ENCODE peak calls at places on chromosomes 7 and 10, in five cellular contexts. One of them, this sample, is unnamed.

GRCh38 chr7:102097601-102098161 is 189.0 kb upstream of the SH2B2 start:
- DNase-seq in esophagus squamous epithelium: no peak
- DNase-seq in vagina: no peak
- DNase-seq in HepG2: no peak
- DNase-seq in ovary: no peak
- DNase-seq in this sample: no peak

GRCh38 chr7:17638727-17639126 is 301.6 kb downstream of the SNX13 start:
- DNase-seq in esophagus squamous epithelium: no peak
- DNase-seq in vagina: no peak
- DNase-seq in HepG2: no peak
- DNase-seq in ovary: no peak
- DNase-seq in this sample: no peak

GRCh38 chr10:124267911-124268549 is 150.7 kb downstream of the OAT start:
- DNase-seq in esophagus squamous epithelium: no peak
- DNase-seq in vagina: no peak
- DNase-seq in HepG2: no peak
- DNase-seq in ovary: no peak
- DNase-seq in this sample: no peak

GRCh38 chr10:117130346-117130745 is 7.7 kb downstream of the VAX1 start:
- DNase-seq in esophagus squamous epithelium: no peak
- DNase-seq in vagina: peak; percentile 70
- DNase-seq in HepG2: no peak
- DNase-seq in ovary: no peak
- DNase-seq in this sample: no peak

GRCh38 chr7:111958889-111959288 is 247.3 kb downstream of the DOCK4 start:
- DNase-seq in esophagus squamous epithelium: no peak
- DNase-seq in vagina: no peak
- DNase-seq in HepG2: no peak
- DNase-seq in ovary: no peak
- DNase-seq in this sample: no peak

GRCh38 chr10:91036807-91037405 is 116.0 kb upstream of the ANKRD1 start:
- DNase-seq in esophagus squamous epithelium: no peak
- DNase-seq in vagina: no peak
- DNase-seq in HepG2: no peak
- DNase-seq in ovary: no peak
- DNase-seq in this sample: no peak

GRCh38 chr10:13528875-13529713 is at the start of gene BEND7:
- DNase-seq in esophagus squamous epithelium: no peak
- DNase-seq in vagina: no peak
- DNase-seq in HepG2: no peak
- DNase-seq in ovary: peak; percentile 64
- DNase-seq in this sample: peak; percentile 27

GRCh38 chr7:98995523-98996161 is 117.3 kb downstream of the TRRAP start:
- DNase-seq in esophagus squamous epithelium: no peak
- DNase-seq in vagina: no peak
- DNase-seq in HepG2: no peak
- DNase-seq in ovary: no peak
- DNase-seq in this sample: no peak

GRCh38 chr10:34231441-34232180 is 583.5 kb downstream of the PARD3 start:
- DNase-seq in esophagus squamous epithelium: no peak
- DNase-seq in vagina: no peak
- DNase-seq in HepG2: peak; percentile 90
- DNase-seq in ovary: no peak
- DNase-seq in this sample: no peak

GRCh38 chr10:58266003-58266825 is 1.5 kb downstream of the IPMK start:
- DNase-seq in esophagus squamous epithelium: no peak
- DNase-seq in vagina: no peak
- DNase-seq in HepG2: peak; percentile 53
- DNase-seq in ovary: no peak
- DNase-seq in this sample: peak; percentile 21

GRCh38 chr7:128053023-128053422 is 21.8 kb upstream of the LRRC4 start:
- DNase-seq in esophagus squamous epithelium: no peak
- DNase-seq in vagina: no peak
- DNase-seq in HepG2: no peak
- DNase-seq in ovary: no peak
- DNase-seq in this sample: no peak

GRCh38 chr7:95470452-95470851 is 15.3 kb upstream of the ASB4 start:
- DNase-seq in esophagus squamous epithelium: no peak
- DNase-seq in vagina: no peak
- DNase-seq in HepG2: peak; percentile 82
- DNase-seq in ovary: peak; percentile 23
- DNase-seq in this sample: no peak

GRCh38 chr10:50326757-50327701 is 75.7 kb upstream of the ASAH2 start:
- DNase-seq in esophagus squamous epithelium: no peak
- DNase-seq in vagina: no peak
- DNase-seq in HepG2: no peak
- DNase-seq in ovary: no peak
- DNase-seq in this sample: peak; percentile 32

GRCh38 chr7:594920-595620 is 75.4 kb upstream of the PDGFA start:
- DNase-seq in esophagus squamous epithelium: no peak
- DNase-seq in vagina: no peak
- DNase-seq in HepG2: no peak
- DNase-seq in ovary: no peak
- DNase-seq in this sample: no peak

GRCh38 chr10:59536151-59536550 is 173.5 kb downstream of the SLC16A9 start:
- DNase-seq in esophagus squamous epithelium: no peak
- DNase-seq in vagina: no peak
- DNase-seq in HepG2: no peak
- DNase-seq in ovary: no peak
- DNase-seq in this sample: peak; percentile 31

GRCh38 chr7:30366606-30367005 is 82.2 kb downstream of the ZNRF2 start:
- DNase-seq in esophagus squamous epithelium: no peak
- DNase-seq in vagina: no peak
- DNase-seq in HepG2: no peak
- DNase-seq in ovary: no peak
- DNase-seq in this sample: no peak

GRCh38 chr7:95723583-95724180 is 48.7 kb upstream of the DYNC1I1 start:
- DNase-seq in esophagus squamous epithelium: no peak
- DNase-seq in vagina: no peak
- DNase-seq in HepG2: peak; percentile 53
- DNase-seq in ovary: peak; percentile 41
- DNase-seq in this sample: peak; percentile 65

GRCh38 chr10:118698421-118698820 is 56.3 kb downstream of the CACUL1 start:
- DNase-seq in esophagus squamous epithelium: no peak
- DNase-seq in vagina: no peak
- DNase-seq in HepG2: peak; percentile 10
- DNase-seq in ovary: no peak
- DNase-seq in this sample: no peak

GRCh38 chr7:105773030-105773460 is 103.4 kb downstream of the ATXN7L1 start:
- DNase-seq in esophagus squamous epithelium: no peak
- DNase-seq in vagina: no peak
- DNase-seq in HepG2: no peak
- DNase-seq in ovary: no peak
- DNase-seq in this sample: no peak

GRCh38 chr10:13231808-13232207 is 2.4 kb downstream of the UCMA start:
- DNase-seq in esophagus squamous epithelium: no peak
- DNase-seq in vagina: no peak
- DNase-seq in HepG2: no peak
- DNase-seq in ovary: no peak
- DNase-seq in this sample: no peak

GRCh38 chr7:29217112-29217511 is 22.5 kb downstream of the CHN2 start:
- DNase-seq in esophagus squamous epithelium: no peak
- DNase-seq in vagina: no peak
- DNase-seq in HepG2: no peak
- DNase-seq in ovary: no peak
- DNase-seq in this sample: no peak

GRCh38 chr10:75899816-75900357 is 468.5 kb downstream of the LRMDA start:
- DNase-seq in esophagus squamous epithelium: no peak
- DNase-seq in vagina: no peak
- DNase-seq in HepG2: peak; percentile 45
- DNase-seq in ovary: no peak
- DNase-seq in this sample: no peak

GRCh38 chr10:23262928-23263327 is 70.8 kb downstream of the PTF1A start:
- DNase-seq in esophagus squamous epithelium: no peak
- DNase-seq in vagina: no peak
- DNase-seq in HepG2: no peak
- DNase-seq in ovary: no peak
- DNase-seq in this sample: no peak

GRCh38 chr10:121414366-121414765 is 183.9 kb downstream of the FGFR2 start:
- DNase-seq in esophagus squamous epithelium: no peak
- DNase-seq in vagina: no peak
- DNase-seq in HepG2: no peak
- DNase-seq in ovary: no peak
- DNase-seq in this sample: no peak

GRCh38 chr10:126082067-126082466 is 185.7 kb downstream of the FANK1 start:
- DNase-seq in esophagus squamous epithelium: no peak
- DNase-seq in vagina: no peak
- DNase-seq in HepG2: no peak
- DNase-seq in ovary: no peak
- DNase-seq in this sample: no peak

GRCh38 chr10:69213601-69214311 is 6.4 kb upstream of the HKDC1 start:
- DNase-seq in esophagus squamous epithelium: no peak
- DNase-seq in vagina: no peak
- DNase-seq in HepG2: peak; percentile 36
- DNase-seq in ovary: no peak
- DNase-seq in this sample: no peak

GRCh38 chr10:5643356-5643755 is 23.0 kb downstream of the ASB13 start:
- DNase-seq in esophagus squamous epithelium: no peak
- DNase-seq in vagina: no peak
- DNase-seq in HepG2: no peak
- DNase-seq in ovary: no peak
- DNase-seq in this sample: no peak

GRCh38 chr7:96657347-96658010 is 52.2 kb downstream of the SEM1 start:
- DNase-seq in esophagus squamous epithelium: no peak
- DNase-seq in vagina: no peak
- DNase-seq in HepG2: no peak
- DNase-seq in ovary: no peak
- DNase-seq in this sample: no peak

GRCh38 chr10:27285093-27285492 is 44.5 kb upstream of the ACBD5 start:
- DNase-seq in esophagus squamous epithelium: no peak
- DNase-seq in vagina: no peak
- DNase-seq in HepG2: peak; percentile 6
- DNase-seq in ovary: no peak
- DNase-seq in this sample: no peak

GRCh38 chr7:96014617-96015016 is 242.3 kb downstream of the DYNC1I1 start:
- DNase-seq in esophagus squamous epithelium: no peak
- DNase-seq in vagina: no peak
- DNase-seq in HepG2: no peak
- DNase-seq in ovary: no peak
- DNase-seq in this sample: no peak

GRCh38 chr10:115654961-115655360 is 561.8 kb downstream of the ATRNL1 start:
- DNase-seq in esophagus squamous epithelium: no peak
- DNase-seq in vagina: no peak
- DNase-seq in HepG2: no peak
- DNase-seq in ovary: no peak
- DNase-seq in this sample: no peak

GRCh38 chr7:74061840-74062539 is 21.6 kb upstream of the LIMK1 start:
- DNase-seq in esophagus squamous epithelium: peak; percentile 36
- DNase-seq in vagina: no peak
- DNase-seq in HepG2: peak; percentile 78
- DNase-seq in ovary: peak; percentile 90
- DNase-seq in this sample: peak; percentile 89
- H3K4me3 ChIP-seq in esophagus squamous epithelium: no peak overlapping the region
- H3K4me3 ChIP-seq in vagina: no peak overlapping the region
- H3K4me3 ChIP-seq in HepG2: peak overlapping the region; percentile 57
- H3K4me3 ChIP-seq in ovary: no peak overlapping the region
- H3K4me3 ChIP-seq in this sample: peak overlapping the region; percentile 11

GRCh38 chr7:151782598-151783448 is 94.1 kb downstream of the PRKAG2 start:
- DNase-seq in esophagus squamous epithelium: peak; percentile 24
- DNase-seq in vagina: no peak
- DNase-seq in HepG2: peak; percentile 43
- DNase-seq in ovary: peak; percentile 74
- DNase-seq in this sample: peak; percentile 61
- H3K27ac ChIP-seq in esophagus squamous epithelium: peak overlapping the region; percentile 42
- H3K27ac ChIP-seq in vagina: peak overlapping the region; percentile 15
- H3K27ac ChIP-seq in HepG2: no peak overlapping the region
- H3K27ac ChIP-seq in ovary: no peak overlapping the region
- H3K27ac ChIP-seq in this sample: no peak overlapping the region

DNA sequence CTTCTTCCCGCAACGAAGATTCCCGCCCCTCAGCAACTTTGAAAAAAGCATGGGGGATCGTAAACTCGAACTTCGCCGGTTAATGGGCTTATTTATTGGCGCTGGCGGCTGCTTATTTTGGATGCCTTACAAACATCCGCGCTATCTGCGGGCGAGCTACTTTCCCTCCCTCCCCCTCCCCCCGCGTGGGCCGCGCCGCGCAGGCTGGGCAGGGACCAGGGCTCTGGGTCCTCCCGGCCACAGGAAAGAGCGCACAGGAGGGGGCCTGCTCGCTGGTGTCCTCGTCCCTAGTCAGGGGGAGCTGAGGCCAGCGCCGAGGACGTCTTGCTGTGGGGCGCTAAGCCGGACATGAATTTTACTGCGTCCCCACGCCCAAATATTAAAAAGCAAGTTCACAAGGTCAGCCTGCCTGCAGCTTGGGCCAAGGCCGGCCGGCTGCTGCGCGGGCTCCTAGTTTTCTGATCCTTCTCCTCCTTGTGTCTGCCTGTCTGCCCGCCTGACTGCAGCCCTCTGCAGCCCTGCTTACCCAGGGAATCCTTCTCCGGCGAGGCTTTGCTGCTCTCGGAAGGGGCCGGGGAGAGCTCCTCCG is 1.2 kb downstream of the HOXA10 start:
- DNase-seq in esophagus squamous epithelium: no peak
- DNase-seq in vagina: no peak
- DNase-seq in HepG2: no peak
- DNase-seq in ovary: peak; percentile 53
- DNase-seq in this sample: peak; percentile 76
- TF ChIP-seq POLR2A in esophagus squamous epithelium: no peak
- TF ChIP-seq POLR2A in vagina: no peak
- TF ChIP-seq POLR2A in HepG2: no peak
- TF ChIP-seq POLR2A in ovary: no peak
- TF ChIP-seq POLR2A in this sample: no peak

DNA sequence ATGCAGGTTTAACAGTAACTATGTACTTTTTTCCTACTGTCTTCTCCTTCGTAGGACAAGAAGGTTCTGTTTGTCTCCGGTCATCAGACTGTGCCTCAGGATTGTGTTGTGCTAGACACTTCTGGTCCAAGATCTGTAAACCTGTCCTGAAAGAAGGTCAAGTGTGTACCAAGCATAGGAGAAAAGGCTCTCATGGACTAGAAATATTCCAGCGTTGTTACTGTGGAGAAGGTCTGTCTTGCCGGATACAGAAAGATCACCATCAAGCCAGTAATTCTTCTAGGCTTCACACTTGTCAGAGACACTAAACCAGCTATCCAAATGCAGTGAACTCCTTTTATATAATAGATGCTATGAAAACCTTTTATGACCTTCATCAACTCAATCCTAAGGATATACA is 2.4 kb downstream of the DKK1 start:
- DNase-seq in esophagus squamous epithelium: no peak
- DNase-seq in vagina: no peak
- DNase-seq in HepG2: no peak
- DNase-seq in ovary: no peak
- DNase-seq in this sample: no peak
- H3K4me3 ChIP-seq in esophagus squamous epithelium: no peak overlapping the region
- H3K4me3 ChIP-seq in vagina: no peak overlapping the region
- H3K4me3 ChIP-seq in HepG2: peak overlapping the region; percentile 68
- H3K4me3 ChIP-seq in ovary: no peak overlapping the region
- H3K4me3 ChIP-seq in this sample: no peak overlapping the region

This sample was measured in adrenal gland.